ENCODE peak calls at places on chromosome X, in four cellular contexts. P, O, E and Z are unnamed samples.

GRCh38 chrX:13327666-13328065 is 7.8 kb upstream of the ATXN3L start:
- DNase-seq in E (no peak), O (no peak), P (no peak), Z (no peak)

GRCh38 chrX:150062292-150063137 is 124.2 kb upstream of the EOLA2 start:
- DNase-seq in O (no peak), P (no peak), E (peak; percentile 18), Z (no peak)

GRCh38 chrX:153209347-153209746 is 30.3 kb downstream of the MAGEA1 start:
- DNase-seq in E (no peak), O (no peak), P (no peak), Z (no peak)

GRCh38 chrX:10471426-10471825 is 149.0 kb downstream of the MID1 start:
- DNase-seq in E (no peak), O (no peak), P (no peak), Z (no peak)

GRCh38 chrX:150546711-150547153 is 21.7 kb upstream of the MTM1 start:
- DNase-seq in O (no peak), E (no peak), P (no peak), Z (peak; percentile 49)

GRCh38 chrX:17737707-17738001 is 361 bp downstream of the SCML1 start:
- DNase-seq in E (no peak), O (peak; percentile 14), P (no peak), Z (no peak)

GRCh38 chrX:12974217-12974796 is 603 bp upstream of the TMSB4X start:
- DNase-seq in E (peak; percentile 54), P (no peak), O (no peak), Z (peak; percentile 71)

GRCh38 chrX:141220342-141221008 is 21.8 kb downstream of the SPANXC start:
- DNase-seq in P (no peak), O (no peak), E (peak; percentile 66), Z (no peak)

GRCh38 chrX:68177542-68177941 is 255.8 kb downstream of the OPHN1 start:
- DNase-seq in E (peak; percentile 27), P (no peak), O (no peak), Z (no peak)

GRCh38 chrX:97374266-97374665 is 490.6 kb downstream of the RPA4 start:
- DNase-seq in O (no peak), E (no peak), P (no peak), Z (no peak)

GRCh38 chrX:137363559-137363958 is 202.4 kb upstream of the ZIC3 start:
- DNase-seq in E (no peak), P (no peak), O (no peak), Z (no peak)

GRCh38 chrX:129600981-129601424 is 53.8 kb downstream of the APLN start:
- DNase-seq in P (no peak), O (peak; percentile 35), E (peak; percentile 25), Z (no peak)

GRCh38 chrX:48737940-48738339 is 23.6 kb upstream of the GLOD5 start:
- DNase-seq in E (no peak), O (no peak), P (no peak), Z (no peak)

GRCh38 chrX:2511326-2511725 is 10.6 kb upstream of the DHRSX start:
- DNase-seq in P (no peak), E (no peak), O (no peak), Z (no peak)

GRCh38 chrX:72635930-72636329 is 63.3 kb upstream of the HDAC8 start:
- DNase-seq in O (no peak), E (no peak), P (no peak), Z (no peak)

GRCh38 chrX:20252392-20253231 is 14.1 kb downstream of the RPS6KA3 start:
- DNase-seq in E (peak; percentile 56), O (peak; percentile 42), P (no peak), Z (peak; percentile 58)

GRCh38 chrX:15694968-15695451 is 30.4 kb upstream of the CLTRN start:
- DNase-seq in E (no peak), P (no peak), O (no peak), Z (no peak)

GRCh38 chrX:130637591-130637990 is 235.8 kb downstream of the RBMX2 start:
- DNase-seq in E (no peak), O (no peak), P (no peak), Z (no peak)

GRCh38 chrX:119398587-119398973 is 556 bp upstream of the SLC25A43 start:
- DNase-seq in O (no peak), E (no peak), P (no peak), Z (no peak)

GRCh38 chrX:54788446-54788845 is 9.6 kb downstream of the ITIH6 start:
- DNase-seq in P (no peak), E (no peak), O (no peak), Z (no peak)

GRCh38 chrX:2501246-2502102 is 698 bp upstream of the DHRSX start:
- DNase-seq in P (no peak), E (no peak), O (no peak), Z (no peak)

GRCh38 chrX:72122621-72123275 is 9.0 kb downstream of the RTL5 start:
- DNase-seq in E (no peak), O (no peak), P (no peak), Z (no peak)

GRCh38 chrX:866441-866990 is 235.9 kb downstream of the SHOX start:
- DNase-seq in O (no peak), E (no peak), P (no peak), Z (no peak)

GRCh38 chrX:49282647-49283011 is 13.0 kb downstream of the PPP1R3F start:
- DNase-seq in E (peak; percentile 8), O (no peak), P (no peak), Z (no peak)

GRCh38 chrX:42247241-42247640 is 323.9 kb upstream of the CASK start:
- DNase-seq in P (no peak), E (peak; percentile 14), O (no peak), Z (no peak)

GRCh38 chrX:101057095-101057714 is 5.3 kb upstream of the TRMT2B start:
- DNase-seq in O (no peak), E (peak; percentile 66), P (no peak), Z (no peak)

GRCh38 chrX:8845060-8845459 is 43.9 kb upstream of the FAM9A start:
- DNase-seq in P (no peak), E (no peak), O (no peak), Z (no peak)

GRCh38 chrX:80648023-80648422 is 161.7 kb downstream of the BRWD3 start:
- DNase-seq in P (no peak), E (peak; percentile 7), O (no peak), Z (no peak)

GRCh38 chrX:57573754-57574153 is 18.1 kb upstream of the ZXDB start:
- DNase-seq in E (peak; percentile 24), P (no peak), O (peak; percentile 45), Z (no peak)

DNA sequence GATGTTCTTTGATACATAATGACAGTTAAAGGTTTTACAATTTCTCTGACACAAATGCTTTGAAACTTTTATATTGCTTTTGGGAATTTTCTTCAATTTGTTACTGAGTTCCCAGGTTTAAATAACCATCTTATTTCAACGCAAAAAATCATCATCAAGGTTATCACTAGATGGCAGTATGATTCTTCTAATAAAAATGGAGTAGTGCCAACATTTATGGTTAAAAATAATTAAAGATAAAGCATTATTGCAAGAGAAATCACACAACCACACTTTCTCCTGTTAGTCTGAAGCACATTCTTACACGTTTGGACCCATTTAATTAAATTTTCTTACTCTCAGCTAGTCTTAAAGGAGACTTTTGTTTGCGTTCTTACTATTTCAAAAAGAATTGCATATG is 611.3 kb upstream of the CPXCR1 start:
- DNase-seq in P (no peak), O (peak; percentile 28), E (no peak), Z (no peak)
- TF ChIP-seq CTCF in P (peak; percentile 34), O (peak; percentile 41), E (no peak), Z (no peak)

GRCh38 chrX:112067601-112068000 is 15.0 kb downstream of the TRPC5 start:
- DNase-seq in P (no peak), O (no peak), E (no peak), Z (no peak)
- TF ChIP-seq CTCF in P (no peak), O (no peak), E (no peak), Z (no peak)

DNA sequence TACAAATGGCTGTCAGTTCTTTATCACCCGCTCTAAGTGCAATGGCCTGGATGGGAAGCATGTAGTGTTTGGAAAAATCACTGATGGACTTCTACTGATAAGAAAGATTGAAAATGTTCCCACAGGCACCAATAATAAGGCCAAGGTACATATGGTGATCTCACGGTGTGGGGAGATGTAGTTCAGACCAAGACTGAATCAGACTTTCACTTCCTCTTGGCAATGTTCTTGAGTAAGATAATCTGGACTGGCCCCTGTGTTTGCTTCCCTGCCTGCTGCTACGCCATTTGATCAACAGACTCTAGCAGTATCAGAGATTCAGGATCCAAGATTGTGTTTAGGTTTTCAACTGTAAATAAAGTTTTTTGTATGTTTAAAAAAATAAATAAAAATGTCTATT is 682.2 kb upstream of the AMOT start:
- DNase-seq in O (no peak), P (no peak), E (peak; percentile 20), Z (no peak)
- TF ChIP-seq CTCF in O (no peak), P (no peak), E (no peak), Z (no peak)

GRCh38 chrX:36957425-36958328 is 50.5 kb upstream of the FAM47C start:
- DNase-seq in O (no peak), P (peak; percentile 40), E (peak; percentile 4), Z (no peak)
- TF ChIP-seq CTCF in O (no peak), P (no peak), E (no peak), Z (no peak)

DNA sequence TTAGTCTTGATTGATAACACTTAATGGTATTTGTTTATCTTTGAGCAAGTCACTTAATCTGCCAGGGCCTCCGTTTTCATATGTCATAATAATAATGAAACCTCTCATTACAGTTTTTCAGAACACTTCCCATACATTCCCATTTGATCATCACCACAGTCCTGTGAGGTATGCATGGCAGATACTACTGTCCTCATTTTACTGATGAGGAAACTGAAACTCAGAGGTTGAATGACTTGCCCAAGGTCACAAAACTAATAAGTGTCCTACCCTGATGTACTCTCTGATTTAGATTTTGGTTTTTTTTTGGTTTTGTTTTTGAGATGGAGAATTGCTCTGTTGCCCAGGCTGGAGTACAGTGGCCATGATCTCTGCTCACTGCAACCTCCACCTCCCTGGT is 25.7 kb downstream of the ZFX start:
- DNase-seq in O (no peak), P (no peak), E (no peak), Z (no peak)
- TF ChIP-seq CTCF in O (no peak), P (no peak), E (no peak), Z (no peak)

GRCh38 chrX:110304884-110305283 is 13.0 kb downstream of the AMMECR1 start:
- DNase-seq in P (no peak), E (no peak), O (no peak), Z (no peak)
- TF ChIP-seq CTCF in P (no peak), E (no peak), O (no peak), Z (no peak)